ENCODE peak calls at places on chromosomes 12 and 14, in eight cellular contexts. E is NCI-H2171 treated with DMSO at 0.1 percent for 48 hours; X is hippocampal formation; L is activated CD4-positive, CD25-positive, alpha-beta regulatory T cell; W is GM20000; M is foreskin fibroblast; G is H7; B is right lobe of liver. N is an unnamed sample.

GRCh38 chr14:95359974-95360826 is 40.5 kb upstream of the CLMN start:
- DNase-seq in E (no peak), X (peak; percentile 70), L (no peak), W (peak; percentile 51), M (no peak), G (peak; percentile 84), B (no peak), N (peak; percentile 92)

GRCh38 chr14:99729991-99730875 is 46.1 kb downstream of the CYP46A1 start:
- DNase-seq in E (peak; percentile 56), X (no peak), L (peak; percentile 57), W (peak; percentile 93), M (peak; percentile 76), G (peak; percentile 98), B (peak; percentile 71), N (no peak)

GRCh38 chr14:65075628-65076325 is 26.5 kb downstream of the MAX start:
- DNase-seq in E (no peak), X (no peak), L (no peak), W (no peak), M (no peak), G (no peak), B (peak; percentile 52), N (peak; percentile 40)

GRCh38 chr14:51093371-51094281 is 1.3 kb downstream of the TRIM9 start:
- DNase-seq in E (peak; percentile 88), X (peak; percentile 58), L (no peak), W (peak; percentile 67), M (peak; percentile 27), G (peak; percentile 71), B (peak; percentile 27), N (peak; percentile 70)

GRCh38 chr14:54348923-54349615 is 47.7 kb upstream of the CDKN3 start:
- DNase-seq in E (no peak), X (no peak), L (no peak), W (no peak), M (peak; percentile 76), G (no peak), B (no peak), N (no peak)

GRCh38 chr14:58298477-58298879 is at the start of gene ARID4A:
- DNase-seq in E (no peak), X (no peak), L (peak; percentile 76), W (no peak), M (no peak), G (no peak), B (peak; percentile 83), N (no peak)

GRCh38 chr12:96878704-96879103 is 28.4 kb upstream of the NEDD1 start:
- DNase-seq in E (no peak), X (no peak), L (no peak), W (no peak), M (peak; percentile 17), G (no peak), B (no peak), N (no peak)

GRCh38 chr12:127414186-127414585 is 852.8 kb upstream of the TMEM132C start:
- DNase-seq in E (no peak), X (no peak), L (no peak), W (no peak), M (no peak), G (no peak), B (no peak), N (no peak)

GRCh38 chr12:106238146-106238545 is 9.7 kb downstream of the CKAP4 start:
- DNase-seq in E (no peak), X (no peak), L (no peak), W (no peak), M (no peak), G (no peak), B (no peak), N (no peak)

GRCh38 chr14:101073598-101073965 is 170.1 kb upstream of the RTL1 start:
- DNase-seq in E (no peak), X (no peak), L (no peak), W (no peak), M (no peak), G (no peak), B (no peak), N (no peak)